ENCODE peak calls at places on chromosomes 16 and 17, in nine cellular contexts. Z is foreskin fibroblast, W is tibial artery, X is fibroblast of pulmonary artery, M is fibroblast of mammary gland, Y is MM.1S, O is coronary artery, K is right atrium auricular region, U is A549. L is an unnamed sample.

GRCh38 chr17:29039764-29040598 is 3.0 kb upstream of the PIPOX start:
- DNase-seq in Z (peak), W (no peak), X (peak), M (peak), Y (no peak), O (no peak), K (no peak), U (no peak), L (no peak)

GRCh38 chr16:68264128-68265077 is at the start of gene SLC7A6:
- DNase-seq in Z (peak), W (peak), X (peak), M (peak), Y (peak), O (no peak), K (peak), U (peak), L (peak)

GRCh38 chr16:58464047-58464915 is 35.7 kb upstream of the NDRG4 start:
- DNase-seq in Z (no peak), W (no peak), X (no peak), M (no peak), Y (no peak), O (no peak), K (no peak), U (no peak), L (peak)

GRCh38 chr16:78605548-78606097 is 506.2 kb downstream of the WWOX start:
- DNase-seq in Z (no peak), W (no peak), X (no peak), M (no peak), Y (no peak), O (no peak), K (no peak), U (no peak), L (no peak)

GRCh38 chr17:50359998-50360461 is 13.0 kb downstream of the MRPL27 start:
- DNase-seq in Z (no peak), W (no peak), X (no peak), M (no peak), Y (no peak), O (no peak), K (no peak), U (no peak), L (no peak)

GRCh38 chr16:2196162-2196980 is at the start of gene CASKIN1:
- DNase-seq in Z (no peak), W (no peak), X (no peak), M (no peak), Y (no peak), O (no peak), K (no peak), U (no peak), L (no peak)

GRCh38 chr17:81189670-81190530 is 23.9 kb upstream of the AATK start:
- DNase-seq in Z (no peak), W (no peak), X (no peak), M (no peak), Y (no peak), O (no peak), K (no peak), U (peak), L (no peak)

GRCh38 chr17:50426814-50427787 is 1.1 kb downstream of the ACSF2 start:
- DNase-seq in Z (no peak), W (no peak), X (peak), M (peak), Y (peak), O (no peak), K (peak), U (peak), L (peak)

GRCh38 chr17:7238418-7239090 is 703 bp downstream of the PHF23 start:
- DNase-seq in Z (peak), W (no peak), X (no peak), M (no peak), Y (peak), O (no peak), K (no peak), U (peak), L (peak)

GRCh38 chr16:2715519-2715918 is 4.5 kb downstream of the PRSS27 start:
- DNase-seq in Z (peak), W (peak), X (peak), M (peak), Y (peak), O (no peak), K (no peak), U (no peak), L (peak)

GRCh38 chr17:83186226-83186625 is 106.8 kb downstream of the METRNL start:
- DNase-seq in Z (no peak), W (peak), X (no peak), M (no peak), Y (no peak), O (peak), K (peak), U (no peak), L (peak)

GRCh38 chr17:74125160-74125559 is 78.3 kb upstream of the RPL38 start:
- DNase-seq in Z (no peak), W (no peak), X (no peak), M (no peak), Y (no peak), O (no peak), K (no peak), U (no peak), L (no peak)

GRCh38 chr16:50154369-50154947 is 1.4 kb downstream of the TENT4B start:
- DNase-seq in Z (no peak), W (no peak), X (no peak), M (peak), Y (peak), O (no peak), K (peak), U (peak), L (no peak)

GRCh38 chr17:76700627-76701470 is 9.9 kb downstream of the MXRA7 start:
- DNase-seq in Z (peak), W (peak), X (peak), M (peak), Y (no peak), O (no peak), K (peak), U (no peak), L (no peak)

GRCh38 chr17:40341808-40342574 is 22.5 kb downstream of the GJD3 start:
- DNase-seq in Z (no peak), W (peak), X (peak), M (peak), Y (no peak), O (peak), K (peak), U (peak), L (peak)

GRCh38 chr17:57548421-57549385 is 196.4 kb downstream of the CCDC182 start:
- DNase-seq in Z (no peak), W (no peak), X (peak), M (peak), Y (no peak), O (no peak), K (no peak), U (no peak), L (no peak)

GRCh38 chr17:40547079-40547784 is 18.0 kb downstream of the CCR7 start:
- DNase-seq in Z (no peak), W (peak), X (no peak), M (no peak), Y (no peak), O (peak), K (no peak), U (no peak), L (peak)

GRCh38 chr17:8918811-8919210 is 46.7 kb downstream of the PIK3R5 start:
- DNase-seq in Z (no peak), W (no peak), X (peak), M (peak), Y (no peak), O (no peak), K (no peak), U (no peak), L (no peak)

GRCh38 chr17:12928736-12929135 is 89.1 kb downstream of the ELAC2 start:
- DNase-seq in Z (no peak), W (no peak), X (no peak), M (peak), Y (no peak), O (no peak), K (no peak), U (no peak), L (no peak)

GRCh38 chr16:97822-98221 is 19.8 kb downstream of the MPG start:
- DNase-seq in Z (no peak), W (no peak), X (no peak), M (peak), Y (no peak), O (no peak), K (no peak), U (no peak), L (no peak)

GRCh38 chr16:66486199-66486772 is 59.2 kb downstream of the BEAN1 start:
- DNase-seq in Z (no peak), W (peak), X (no peak), M (no peak), Y (no peak), O (no peak), K (no peak), U (no peak), L (no peak)

GRCh38 chr17:12983986-12984932 is 33.6 kb downstream of the ELAC2 start:
- DNase-seq in Z (peak), W (no peak), X (peak), M (peak), Y (no peak), O (peak), K (peak), U (no peak), L (no peak)

GRCh38 chr16:75593825-75594820 is 27.9 kb downstream of the GABARAPL2 start:
- DNase-seq in Z (peak), W (peak), X (peak), M (peak), Y (no peak), O (no peak), K (no peak), U (peak), L (no peak)

GRCh38 chr17:73639926-73640325 is 4.3 kb downstream of the SDK2 start:
- DNase-seq in Z (no peak), W (peak), X (no peak), M (no peak), Y (no peak), O (no peak), K (no peak), U (no peak), L (no peak)

GRCh38 chr17:38619937-38620550 is 14.3 kb upstream of the SRCIN1 start:
- DNase-seq in Z (no peak), W (peak), X (no peak), M (no peak), Y (no peak), O (no peak), K (no peak), U (no peak), L (no peak)

DNA sequence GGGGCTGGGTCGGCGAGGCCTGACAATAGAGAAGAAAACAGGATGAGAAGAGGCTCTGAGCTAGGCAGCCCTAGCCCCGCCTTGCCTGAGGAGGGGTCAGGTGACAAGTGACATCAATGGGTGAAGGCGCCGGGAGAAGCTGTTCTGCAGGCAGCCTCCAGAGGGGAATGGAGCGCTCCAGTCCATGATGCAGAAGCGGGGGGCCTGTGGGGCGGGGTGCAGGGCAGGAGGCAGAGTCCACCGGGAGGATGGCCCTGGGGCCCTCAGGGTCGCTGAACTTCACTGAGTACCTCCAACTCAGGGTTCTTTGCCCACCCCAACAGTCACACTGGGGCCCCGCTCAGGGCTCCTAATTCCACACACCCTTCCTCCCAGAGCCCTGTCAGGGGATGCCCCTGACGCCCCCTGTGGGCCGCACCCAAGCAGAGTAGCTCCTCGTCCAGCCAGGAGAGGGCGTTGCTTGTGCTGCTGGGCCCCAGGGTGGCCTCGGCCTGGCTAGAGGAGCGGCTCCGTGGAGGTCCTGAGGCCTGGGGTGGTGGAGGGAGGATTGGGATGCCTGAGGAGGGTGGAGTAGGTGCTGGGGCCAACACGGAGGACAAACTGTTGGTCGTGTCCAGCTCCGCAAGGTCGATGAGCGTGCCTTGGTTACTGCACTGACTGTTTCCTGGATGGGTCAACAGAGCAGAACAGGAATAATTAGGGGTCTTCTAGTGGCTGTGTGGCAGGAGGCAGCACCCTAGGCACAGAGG is 20.8 kb downstream of the GGA3 start:
- DNase-seq in Z (no peak), W (no peak), X (peak), M (peak), Y (peak), O (no peak), K (no peak), U (peak), L (no peak)
- TF ChIP-seq CTCF in Z (peak), W (no peak), X (peak), M (peak), Y (peak), O (no peak), K (peak), U (peak), L (peak)

GRCh38 chr16:88697831-88698693 is 8.1 kb downstream of the RNF166 start:
- DNase-seq in Z (no peak), W (no peak), X (no peak), M (no peak), Y (no peak), O (no peak), K (no peak), U (no peak), L (no peak)
- TF ChIP-seq CTCF in Z (peak), W (no peak), X (peak), M (peak), Y (no peak), O (no peak), K (peak), U (peak), L (no peak)

DNA sequence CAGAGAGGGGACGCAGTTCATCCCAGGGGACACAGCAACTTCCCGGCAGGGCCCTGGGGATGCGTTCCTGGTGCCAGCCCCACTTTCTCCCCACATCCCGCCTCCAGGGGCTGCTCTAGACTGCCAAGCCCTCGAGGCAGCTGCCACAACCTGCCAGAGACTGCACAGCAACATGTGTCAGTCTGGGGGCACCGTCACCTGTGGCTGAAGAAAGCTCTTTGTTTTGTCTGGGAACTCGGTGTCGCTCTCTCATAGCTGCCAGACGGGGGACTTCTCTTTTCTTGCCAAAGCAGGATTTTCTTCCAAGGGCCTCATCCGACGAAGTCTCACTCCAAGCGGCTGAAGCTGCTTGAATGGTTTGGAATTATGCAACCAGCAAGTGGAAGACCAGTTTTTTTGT is 43.7 kb downstream of the COTL1 start:
- DNase-seq in Z (no peak), W (no peak), X (no peak), M (no peak), Y (no peak), O (no peak), K (no peak), U (no peak), L (no peak)
- TF ChIP-seq CTCF in Z (no peak), W (no peak), X (no peak), M (no peak), Y (no peak), O (no peak), K (no peak), U (no peak), L (no peak)

DNA sequence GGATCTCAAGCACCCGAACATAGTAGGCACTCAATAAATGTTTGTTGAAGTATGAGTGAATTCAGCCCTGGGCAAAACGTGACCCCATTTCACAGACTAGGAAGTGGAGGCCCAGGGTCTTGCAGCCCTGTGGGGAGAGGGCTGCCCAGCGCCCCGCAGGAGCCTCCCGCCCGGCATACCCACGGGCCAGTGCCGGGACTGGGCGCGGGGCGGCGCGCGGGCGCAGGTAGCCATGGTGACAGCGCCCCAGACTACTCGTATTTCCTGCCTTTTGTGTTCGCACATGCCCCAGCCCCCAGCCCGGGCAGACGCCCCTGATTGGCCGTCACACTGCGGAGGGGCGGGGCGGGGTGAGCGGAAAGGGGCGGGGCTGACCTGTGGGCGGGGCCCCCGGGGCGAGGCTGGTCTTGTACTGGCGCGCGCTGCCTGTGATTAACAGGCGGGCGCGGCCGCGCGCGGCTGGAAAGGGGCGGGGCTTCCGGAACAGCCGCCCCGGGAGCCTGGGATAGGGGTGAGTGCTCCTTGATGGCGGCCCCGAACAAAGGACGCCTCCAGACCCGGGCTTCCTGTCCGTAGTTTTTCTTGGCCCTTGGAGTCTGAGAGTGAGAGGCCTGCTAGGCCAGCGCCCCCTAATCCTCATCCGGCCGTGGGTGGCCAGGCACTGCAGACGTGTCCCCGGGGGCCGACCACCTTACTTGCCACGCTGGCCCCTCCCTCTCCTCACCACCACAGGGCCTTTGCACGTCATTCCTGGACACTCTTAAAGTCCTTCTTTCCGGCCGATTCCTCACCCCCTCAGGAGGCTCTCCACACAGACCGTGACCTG is 71.0 kb downstream of the RAI1 start:
- DNase-seq in Z (peak), W (peak), X (peak), M (peak), Y (peak), O (peak), K (peak), U (peak), L (peak)
- TF ChIP-seq CTCF in Z (peak), W (peak), X (no peak), M (no peak), Y (peak), O (no peak), K (peak), U (peak), L (peak)

GRCh38 chr17:27407916-27408846 is 48.1 kb upstream of the KSR1 start:
- DNase-seq in Z (peak), W (no peak), X (peak), M (peak), Y (no peak), O (no peak), K (no peak), U (peak), L (no peak)
- TF ChIP-seq CTCF in Z (no peak), W (no peak), X (no peak), M (no peak), Y (no peak), O (no peak), K (no peak), U (no peak), L (no peak)

DNA sequence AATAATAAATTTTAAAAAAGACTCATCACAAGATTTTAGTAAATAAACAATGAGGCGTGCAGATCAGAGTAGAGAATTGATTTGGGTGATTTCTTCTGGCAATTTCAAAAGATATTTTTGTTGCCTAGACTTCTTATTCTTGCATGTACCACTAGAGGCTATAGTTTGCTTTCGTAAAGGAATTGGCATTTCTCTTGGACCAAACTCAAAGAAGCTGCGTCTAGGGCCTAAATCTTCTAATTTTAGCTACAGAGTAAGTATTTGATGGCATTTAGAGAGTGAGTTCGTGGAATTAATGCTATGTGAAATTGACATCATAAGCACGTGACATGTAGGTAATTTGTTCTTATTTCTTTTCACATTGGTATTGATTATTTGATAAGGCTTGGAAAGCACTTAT is 24.4 kb upstream of the ABCC11 start:
- DNase-seq in Z (no peak), W (no peak), X (peak), M (no peak), Y (no peak), O (no peak), K (no peak), U (no peak), L (no peak)
- TF ChIP-seq CTCF in Z (no peak), W (peak), X (peak), M (peak), Y (no peak), O (no peak), K (peak), U (no peak), L (no peak)

GRCh38 chr16:20803561-20804214 is 2.6 kb downstream of the ERI2 start:
- DNase-seq in Z (no peak), W (no peak), X (no peak), M (no peak), Y (no peak), O (no peak), K (no peak), U (no peak), L (no peak)

GRCh38 chr16:20807822-20808207 is 1.5 kb downstream of the REXO5 start:
- DNase-seq in Z (no peak), W (no peak), X (no peak), M (no peak), Y (no peak), O (no peak), K (no peak), U (no peak), L (no peak)

GRCh38 chr16:20801278-20801677 is 5.0 kb downstream of the ERI2 start:
- DNase-seq in Z (no peak), W (no peak), X (no peak), M (no peak), Y (no peak), O (no peak), K (no peak), U (no peak), L (no peak)

GRCh38 chr16:20803192-20803560 is 3.1 kb downstream of the ERI2 start:
- DNase-seq in Z (peak), W (no peak), X (no peak), M (peak), Y (no peak), O (no peak), K (no peak), U (no peak), L (no peak)

GRCh38 chr16:20806168-20807050 is at the start of the genes ERI2 and REXO5:
- DNase-seq in Z (peak), W (peak), X (peak), M (peak), Y (peak), O (peak), K (peak), U (peak), L (peak)
- TF ChIP-seq CTCF in Z (peak), W (peak), X (peak), M (peak), Y (peak), O (peak), K (peak), U (peak), L (no peak)